ENCODE peak calls at places on chromosomes 4 and X, in eight cellular contexts. S is hepatocyte, B is fibroblast of lung, H is left lung, E is heart left ventricle, W is AG04450, Z is HCT116, N is testis. P is an unnamed sample.

GRCh38 chr4:63582997-63583396 is 826.3 kb downstream of the TECRL start:
- DNase-seq in S (no peak), B (no peak), E (no peak), Z (no peak), W (no peak), N (no peak), H (no peak), P (no peak)

GRCh38 chrX:130902783-130903613 is at the start of gene ENOX2:
- DNase-seq in S (peak; percentile 94), E (peak; percentile 96), B (peak; percentile 97), N (peak; percentile 96), H (peak; percentile 93), W (peak; percentile 85), Z (peak; percentile 91), P (peak; percentile 93)

GRCh38 chrX:4572652-4573051 is 859.2 kb upstream of the PRKX start:
- DNase-seq in H (no peak), E (no peak), N (no peak), Z (no peak), S (no peak), B (no peak), W (no peak), P (no peak)

GRCh38 chr4:32645653-32646052 is 1925.5 kb downstream of the PCDH7 start:
- DNase-seq in S (no peak), H (no peak), Z (no peak), W (no peak), N (no peak), B (no peak), E (no peak), P (no peak)

GRCh38 chr4:88360256-88360655 is 18.4 kb upstream of the HERC6 start:
- DNase-seq in S (no peak), E (no peak), Z (no peak), B (no peak), W (no peak), H (no peak), N (no peak), P (no peak)

GRCh38 chr4:158808399-158808798 is 39.6 kb downstream of the FNIP2 start:
- DNase-seq in H (no peak), W (no peak), Z (no peak), N (no peak), S (no peak), B (no peak), E (no peak), P (no peak)

GRCh38 chr4:3644849-3645627 is 112.8 kb upstream of the LRPAP1 start:
- DNase-seq in W (no peak), Z (no peak), E (no peak), H (peak; percentile 74), B (peak; percentile 18), S (no peak), N (no peak), P (no peak)

GRCh38 chrX:150148749-150149672 is 210.7 kb upstream of the EOLA2 start:
- DNase-seq in S (no peak), H (no peak), Z (no peak), B (peak; percentile 32), W (no peak), E (no peak), N (no peak), P (no peak)

GRCh38 chrX:20269848-20270556 is 3.3 kb upstream of the RPS6KA3 start:
- DNase-seq in B (peak; percentile 35), Z (no peak), W (no peak), E (no peak), S (no peak), N (no peak), H (no peak), P (no peak)

GRCh38 chrX:153578200-153578835 is 20.6 kb downstream of the CCNQ start:
- DNase-seq in N (no peak), E (no peak), H (no peak), Z (no peak), S (no peak), W (no peak), B (no peak), P (no peak)

GRCh38 chr4:98522603-98523395 is 135.6 kb downstream of the TSPAN5 start:
- DNase-seq in W (peak; percentile 78), Z (peak; percentile 87), E (no peak), H (no peak), S (peak; percentile 22), B (peak; percentile 98), N (no peak), P (no peak)

GRCh38 chrX:123971963-123972362 is 10.5 kb downstream of the STAG2 start:
- DNase-seq in Z (no peak), N (no peak), H (no peak), B (no peak), E (no peak), W (no peak), S (no peak), P (no peak)

GRCh38 chr4:170589597-170590191 is 499.9 kb upstream of the AADAT start:
- DNase-seq in W (no peak), B (peak; percentile 14), Z (peak; percentile 51), E (no peak), H (no peak), S (peak; percentile 60), N (no peak), P (no peak)
- H3K4me3 ChIP-seq in W (no peak overlapping the region), B (no peak overlapping the region), Z (no peak overlapping the region), E (no peak overlapping the region), H (no peak overlapping the region), S (no peak overlapping the region), N (no peak overlapping the region), P (no peak overlapping the region)

DNA sequence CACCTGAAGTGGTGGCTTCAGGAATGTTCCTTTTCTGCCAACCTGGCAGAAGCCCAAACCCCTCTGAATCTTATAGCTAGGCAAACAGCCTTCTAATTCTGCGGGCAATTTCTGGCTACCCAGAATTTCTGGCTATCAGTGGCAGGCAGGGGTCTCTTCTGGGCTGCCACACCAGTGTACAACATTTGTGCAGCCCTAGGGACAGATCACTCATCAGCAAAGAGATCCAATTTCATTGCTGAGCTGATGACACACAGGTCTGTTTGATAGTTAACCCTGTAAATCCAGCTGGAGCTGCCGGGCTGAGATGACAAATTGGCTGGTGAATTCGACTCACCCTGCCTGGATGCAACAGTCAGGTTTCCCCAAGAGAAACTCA is 2.4 kb downstream of the MID1 start:
- DNase-seq in N (no peak), W (no peak), B (peak; percentile 66), Z (no peak), S (no peak), H (no peak), E (no peak), P (peak; percentile 69)
- H3K27ac ChIP-seq in N (peak overlapping the region; percentile 88), W (no peak overlapping the region), B (no peak overlapping the region), Z (peak overlapping the region; percentile 85), S (no peak overlapping the region), H (no peak overlapping the region), E (no peak overlapping the region), P (no peak overlapping the region)

DNA sequence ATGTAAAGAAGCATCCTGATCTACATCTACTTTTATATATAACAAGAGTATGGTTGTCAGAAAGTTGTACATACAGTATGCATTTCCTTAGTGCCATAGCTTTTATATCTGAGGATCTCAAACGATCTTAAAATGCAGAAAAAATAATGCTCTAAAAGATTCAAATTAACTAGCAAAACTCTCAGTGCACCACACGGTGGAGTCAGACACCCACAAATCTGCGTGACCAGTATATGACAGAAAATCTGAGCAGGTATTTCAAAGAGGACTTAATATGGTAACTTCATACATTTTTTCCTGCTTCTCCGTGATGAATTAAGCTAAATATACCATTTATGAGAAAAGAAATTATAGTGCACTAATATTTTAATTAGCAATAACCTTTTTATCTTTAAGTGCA is 803.0 kb downstream of the DMD start:
- DNase-seq in H (no peak), E (no peak), B (no peak), W (no peak), S (peak; percentile 11), N (no peak), Z (no peak), P (peak; percentile 12)
- TF ChIP-seq CTCF in H (no peak), E (no peak), B (peak; percentile 35), W (peak; percentile 9), S (peak; percentile 47), N (no peak), Z (no peak), P (peak; percentile 26)

GRCh38 chrX:152445926-152446325 is 5.2 kb downstream of the GABRA3 start:
- DNase-seq in H (no peak), E (no peak), N (no peak), S (no peak), W (no peak), B (peak; percentile 72), Z (no peak), P (no peak)

GRCh38 chrX:152451731-152451980 is 541 bp upstream of the GABRA3 start:
- DNase-seq in B (no peak), E (no peak), H (no peak), Z (no peak), N (no peak), W (no peak), S (no peak), P (no peak)

GRCh38 chrX:152444338-152444737 is 6.8 kb downstream of the GABRA3 start:
- DNase-seq in B (no peak), N (no peak), E (no peak), H (no peak), W (no peak), Z (no peak), S (no peak), P (no peak)

DNA sequence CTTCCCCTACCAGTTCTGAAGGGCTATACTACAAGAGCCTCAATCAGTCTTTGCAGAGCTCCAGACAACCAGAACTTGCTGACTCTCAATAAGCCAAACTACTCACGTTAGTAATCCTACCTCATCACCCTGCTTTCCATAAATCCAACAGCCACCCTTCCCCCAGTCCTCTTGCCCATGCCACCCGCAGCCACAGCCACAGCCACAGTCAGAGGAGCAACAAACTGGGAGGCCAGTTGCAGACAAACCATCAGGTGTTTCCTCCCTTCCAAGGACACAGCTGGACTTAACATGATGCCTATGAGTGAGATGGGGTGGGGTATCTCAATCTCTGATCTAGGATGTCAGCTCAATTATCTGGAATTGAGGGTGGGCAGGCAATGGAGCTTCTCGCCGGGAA is 1.0 kb downstream of the GABRA3 start:
- DNase-seq in B (no peak), N (no peak), H (no peak), S (no peak), Z (no peak), W (no peak), E (no peak), P (no peak)
- H3K4me3 ChIP-seq in B (no peak overlapping the region), N (no peak overlapping the region), H (no peak overlapping the region), S (no peak overlapping the region), Z (no peak overlapping the region), W (no peak overlapping the region), E (no peak overlapping the region), P (no peak overlapping the region)

GRCh38 chr4:185110375-185110823 is 32.7 kb upstream of the SLC25A4 start:
- DNase-seq in B (no peak), H (no peak), E (no peak), N (no peak), W (no peak), S (no peak), Z (peak; percentile 70), P (no peak)

GRCh38 chr4:185108669-185109068 is 34.4 kb upstream of the SLC25A4 start:
- DNase-seq in B (no peak), Z (no peak), S (no peak), E (no peak), W (no peak), N (no peak), H (no peak), P (no peak)

GRCh38 chr4:185106353-185106752 is 36.7 kb upstream of the SLC25A4 start:
- DNase-seq in E (no peak), H (no peak), B (no peak), W (no peak), N (no peak), Z (no peak), S (no peak), P (no peak)

GRCh38 chr4:185109736-185110135 is 33.3 kb upstream of the SLC25A4 start:
- DNase-seq in E (no peak), W (no peak), S (no peak), N (no peak), B (no peak), Z (no peak), H (no peak), P (no peak)

GRCh38 chr4:185108185-185108584 is 34.9 kb upstream of the SLC25A4 start:
- DNase-seq in W (no peak), H (no peak), S (no peak), N (no peak), Z (no peak), E (no peak), B (no peak), P (no peak)
- H3K27ac ChIP-seq in W (no peak overlapping the region), H (peak overlapping the region; percentile 33), S (peak overlapping the region; percentile 17), N (no peak overlapping the region), Z (no peak overlapping the region), E (no peak overlapping the region), B (no peak overlapping the region), P (peak overlapping the region; percentile 4)